ENCODE peak calls at places on chromosomes 6 and 20, in nine cellular contexts. One of them, this sample, is unnamed.

GRCh38 chr20:24913076-24913628 is 35.9 kb upstream of the CST7 start:
- DNase-seq in amniotic stem cell: no peak
- DNase-seq in HCEC 1CT: no peak
- DNase-seq in foreskin fibroblast: no peak
- DNase-seq in activated T-helper 1 cell treated with anti-CD3 and anti-CD28 coated beads, Interleukin-12 subunit alpha, Interleukin-12 subunit beta, Interleukin-2, Interleukin-4 antibody, amounts not matched to agents 30 ng/mL and 10 ng/mL and 1 ng/mL, durations not matched to agents 14 hours and 24 hours and 36 hours: no peak
- DNase-seq in NCI-H524: no peak
- DNase-seq in MV-4-11: no peak
- DNase-seq in choroid plexus epithelial cell: no peak
- DNase-seq in activated CD4-positive, alpha-beta T cell treated with anti-CD3 and anti-CD28 coated beads, Interleukin-2, amount 50 U/mL, for 1 hour: no peak
- DNase-seq in this sample: no peak

GRCh38 chr20:32296874-32297420 is 19.5 kb downstream of the KIF3B start:
- DNase-seq in MV-4-11: no peak
- DNase-seq in choroid plexus epithelial cell: peak
- DNase-seq in activated T-helper 1 cell treated with anti-CD3 and anti-CD28 coated beads, Interleukin-12 subunit alpha, Interleukin-12 subunit beta, Interleukin-2, Interleukin-4 antibody, amounts not matched to agents 30 ng/mL and 10 ng/mL and 1 ng/mL, durations not matched to agents 14 hours and 24 hours and 36 hours: no peak
- DNase-seq in NCI-H524: no peak
- DNase-seq in HCEC 1CT: no peak
- DNase-seq in amniotic stem cell: no peak
- DNase-seq in foreskin fibroblast: no peak
- DNase-seq in activated CD4-positive, alpha-beta T cell treated with anti-CD3 and anti-CD28 coated beads, Interleukin-2, amount 50 U/mL, for 1 hour: no peak
- DNase-seq in this sample: no peak

GRCh38 chr6:30615219-30615957 is 1.7 kb downstream of the PPP1R10 start:
- DNase-seq in foreskin fibroblast: peak
- DNase-seq in activated T-helper 1 cell treated with anti-CD3 and anti-CD28 coated beads, Interleukin-12 subunit alpha, Interleukin-12 subunit beta, Interleukin-2, Interleukin-4 antibody, amounts not matched to agents 30 ng/mL and 10 ng/mL and 1 ng/mL, durations not matched to agents 14 hours and 24 hours and 36 hours: peak
- DNase-seq in activated CD4-positive, alpha-beta T cell treated with anti-CD3 and anti-CD28 coated beads, Interleukin-2, amount 50 U/mL, for 1 hour: peak
- DNase-seq in NCI-H524: peak
- DNase-seq in choroid plexus epithelial cell: peak
- DNase-seq in MV-4-11: peak
- DNase-seq in HCEC 1CT: peak
- DNase-seq in amniotic stem cell: peak
- DNase-seq in this sample: peak

GRCh38 chr6:135146160-135146920 is 34.8 kb upstream of the MYB start:
- DNase-seq in MV-4-11: no peak
- DNase-seq in choroid plexus epithelial cell: peak
- DNase-seq in foreskin fibroblast: peak
- DNase-seq in NCI-H524: peak
- DNase-seq in amniotic stem cell: no peak
- DNase-seq in activated T-helper 1 cell treated with anti-CD3 and anti-CD28 coated beads, Interleukin-12 subunit alpha, Interleukin-12 subunit beta, Interleukin-2, Interleukin-4 antibody, amounts not matched to agents 30 ng/mL and 10 ng/mL and 1 ng/mL, durations not matched to agents 14 hours and 24 hours and 36 hours: no peak
- DNase-seq in activated CD4-positive, alpha-beta T cell treated with anti-CD3 and anti-CD28 coated beads, Interleukin-2, amount 50 U/mL, for 1 hour: no peak
- DNase-seq in HCEC 1CT: no peak
- DNase-seq in this sample: peak

GRCh38 chr6:90194371-90194841 is 102.2 kb downstream of the BACH2 start:
- DNase-seq in HCEC 1CT: peak
- DNase-seq in NCI-H524: no peak
- DNase-seq in foreskin fibroblast: peak
- DNase-seq in choroid plexus epithelial cell: peak
- DNase-seq in activated CD4-positive, alpha-beta T cell treated with anti-CD3 and anti-CD28 coated beads, Interleukin-2, amount 50 U/mL, for 1 hour: no peak
- DNase-seq in activated T-helper 1 cell treated with anti-CD3 and anti-CD28 coated beads, Interleukin-12 subunit alpha, Interleukin-12 subunit beta, Interleukin-2, Interleukin-4 antibody, amounts not matched to agents 30 ng/mL and 10 ng/mL and 1 ng/mL, durations not matched to agents 14 hours and 24 hours and 36 hours: no peak
- DNase-seq in MV-4-11: no peak
- DNase-seq in amniotic stem cell: peak
- DNase-seq in this sample: peak

GRCh38 chr6:44856495-44856878 is 469.0 kb downstream of the CDC5L start:
- DNase-seq in amniotic stem cell: no peak
- DNase-seq in activated T-helper 1 cell treated with anti-CD3 and anti-CD28 coated beads, Interleukin-12 subunit alpha, Interleukin-12 subunit beta, Interleukin-2, Interleukin-4 antibody, amounts not matched to agents 30 ng/mL and 10 ng/mL and 1 ng/mL, durations not matched to agents 14 hours and 24 hours and 36 hours: no peak
- DNase-seq in HCEC 1CT: peak
- DNase-seq in activated CD4-positive, alpha-beta T cell treated with anti-CD3 and anti-CD28 coated beads, Interleukin-2, amount 50 U/mL, for 1 hour: no peak
- DNase-seq in MV-4-11: no peak
- DNase-seq in NCI-H524: no peak
- DNase-seq in choroid plexus epithelial cell: peak
- DNase-seq in foreskin fibroblast: peak
- DNase-seq in this sample: no peak

GRCh38 chr20:35320396-35321126 is 28.3 kb upstream of the FAM83C start:
- DNase-seq in NCI-H524: no peak
- DNase-seq in amniotic stem cell: no peak
- DNase-seq in activated CD4-positive, alpha-beta T cell treated with anti-CD3 and anti-CD28 coated beads, Interleukin-2, amount 50 U/mL, for 1 hour: no peak
- DNase-seq in activated T-helper 1 cell treated with anti-CD3 and anti-CD28 coated beads, Interleukin-12 subunit alpha, Interleukin-12 subunit beta, Interleukin-2, Interleukin-4 antibody, amounts not matched to agents 30 ng/mL and 10 ng/mL and 1 ng/mL, durations not matched to agents 14 hours and 24 hours and 36 hours: no peak
- DNase-seq in MV-4-11: no peak
- DNase-seq in choroid plexus epithelial cell: peak
- DNase-seq in foreskin fibroblast: peak
- DNase-seq in HCEC 1CT: peak
- DNase-seq in this sample: peak

GRCh38 chr6:145531032-145531431 is 204.3 kb downstream of the EPM2A start:
- DNase-seq in amniotic stem cell: no peak
- DNase-seq in NCI-H524: no peak
- DNase-seq in foreskin fibroblast: no peak
- DNase-seq in HCEC 1CT: no peak
- DNase-seq in activated T-helper 1 cell treated with anti-CD3 and anti-CD28 coated beads, Interleukin-12 subunit alpha, Interleukin-12 subunit beta, Interleukin-2, Interleukin-4 antibody, amounts not matched to agents 30 ng/mL and 10 ng/mL and 1 ng/mL, durations not matched to agents 14 hours and 24 hours and 36 hours: no peak
- DNase-seq in MV-4-11: no peak
- DNase-seq in choroid plexus epithelial cell: no peak
- DNase-seq in activated CD4-positive, alpha-beta T cell treated with anti-CD3 and anti-CD28 coated beads, Interleukin-2, amount 50 U/mL, for 1 hour: no peak
- DNase-seq in this sample: no peak

GRCh38 chr6:52499026-52499425 is 77.8 kb downstream of the TRAM2 start:
- DNase-seq in NCI-H524: peak
- DNase-seq in activated T-helper 1 cell treated with anti-CD3 and anti-CD28 coated beads, Interleukin-12 subunit alpha, Interleukin-12 subunit beta, Interleukin-2, Interleukin-4 antibody, amounts not matched to agents 30 ng/mL and 10 ng/mL and 1 ng/mL, durations not matched to agents 14 hours and 24 hours and 36 hours: no peak
- DNase-seq in activated CD4-positive, alpha-beta T cell treated with anti-CD3 and anti-CD28 coated beads, Interleukin-2, amount 50 U/mL, for 1 hour: no peak
- DNase-seq in choroid plexus epithelial cell: peak
- DNase-seq in MV-4-11: no peak
- DNase-seq in foreskin fibroblast: peak
- DNase-seq in amniotic stem cell: no peak
- DNase-seq in HCEC 1CT: peak
- DNase-seq in this sample: peak

GRCh38 chr6:16336056-16336810 is 97.8 kb downstream of the GMPR start:
- DNase-seq in activated T-helper 1 cell treated with anti-CD3 and anti-CD28 coated beads, Interleukin-12 subunit alpha, Interleukin-12 subunit beta, Interleukin-2, Interleukin-4 antibody, amounts not matched to agents 30 ng/mL and 10 ng/mL and 1 ng/mL, durations not matched to agents 14 hours and 24 hours and 36 hours: no peak
- DNase-seq in choroid plexus epithelial cell: no peak
- DNase-seq in foreskin fibroblast: peak
- DNase-seq in amniotic stem cell: no peak
- DNase-seq in HCEC 1CT: no peak
- DNase-seq in MV-4-11: peak
- DNase-seq in activated CD4-positive, alpha-beta T cell treated with anti-CD3 and anti-CD28 coated beads, Interleukin-2, amount 50 U/mL, for 1 hour: no peak
- DNase-seq in NCI-H524: no peak
- DNase-seq in this sample: no peak

GRCh38 chr20:32190608-32191415 is 16.7 kb downstream of the PLAGL2 start:
- DNase-seq in activated CD4-positive, alpha-beta T cell treated with anti-CD3 and anti-CD28 coated beads, Interleukin-2, amount 50 U/mL, for 1 hour: no peak
- DNase-seq in activated T-helper 1 cell treated with anti-CD3 and anti-CD28 coated beads, Interleukin-12 subunit alpha, Interleukin-12 subunit beta, Interleukin-2, Interleukin-4 antibody, amounts not matched to agents 30 ng/mL and 10 ng/mL and 1 ng/mL, durations not matched to agents 14 hours and 24 hours and 36 hours: no peak
- DNase-seq in foreskin fibroblast: no peak
- DNase-seq in choroid plexus epithelial cell: peak
- DNase-seq in HCEC 1CT: no peak
- DNase-seq in MV-4-11: no peak
- DNase-seq in NCI-H524: peak
- DNase-seq in amniotic stem cell: no peak
- DNase-seq in this sample: no peak

GRCh38 chr20:23445596-23446217 is 6.2 kb downstream of the CSTL1 start:
- DNase-seq in foreskin fibroblast: peak
- DNase-seq in choroid plexus epithelial cell: peak
- DNase-seq in activated CD4-positive, alpha-beta T cell treated with anti-CD3 and anti-CD28 coated beads, Interleukin-2, amount 50 U/mL, for 1 hour: no peak
- DNase-seq in amniotic stem cell: peak
- DNase-seq in HCEC 1CT: peak
- DNase-seq in NCI-H524: no peak
- DNase-seq in MV-4-11: no peak
- DNase-seq in activated T-helper 1 cell treated with anti-CD3 and anti-CD28 coated beads, Interleukin-12 subunit alpha, Interleukin-12 subunit beta, Interleukin-2, Interleukin-4 antibody, amounts not matched to agents 30 ng/mL and 10 ng/mL and 1 ng/mL, durations not matched to agents 14 hours and 24 hours and 36 hours: no peak
- DNase-seq in this sample: peak

GRCh38 chr6:131641554-131641953 is 4.5 kb downstream of the ENPP3 start:
- DNase-seq in activated T-helper 1 cell treated with anti-CD3 and anti-CD28 coated beads, Interleukin-12 subunit alpha, Interleukin-12 subunit beta, Interleukin-2, Interleukin-4 antibody, amounts not matched to agents 30 ng/mL and 10 ng/mL and 1 ng/mL, durations not matched to agents 14 hours and 24 hours and 36 hours: no peak
- DNase-seq in HCEC 1CT: no peak
- DNase-seq in MV-4-11: no peak
- DNase-seq in amniotic stem cell: no peak
- DNase-seq in foreskin fibroblast: no peak
- DNase-seq in activated CD4-positive, alpha-beta T cell treated with anti-CD3 and anti-CD28 coated beads, Interleukin-2, amount 50 U/mL, for 1 hour: no peak
- DNase-seq in choroid plexus epithelial cell: no peak
- DNase-seq in NCI-H524: no peak
- DNase-seq in this sample: no peak

GRCh38 chr6:37600287-37600916 is 97.3 kb downstream of the MDGA1 start:
- DNase-seq in foreskin fibroblast: no peak
- DNase-seq in HCEC 1CT: no peak
- DNase-seq in NCI-H524: peak
- DNase-seq in activated CD4-positive, alpha-beta T cell treated with anti-CD3 and anti-CD28 coated beads, Interleukin-2, amount 50 U/mL, for 1 hour: no peak
- DNase-seq in MV-4-11: no peak
- DNase-seq in activated T-helper 1 cell treated with anti-CD3 and anti-CD28 coated beads, Interleukin-12 subunit alpha, Interleukin-12 subunit beta, Interleukin-2, Interleukin-4 antibody, amounts not matched to agents 30 ng/mL and 10 ng/mL and 1 ng/mL, durations not matched to agents 14 hours and 24 hours and 36 hours: no peak
- DNase-seq in choroid plexus epithelial cell: no peak
- DNase-seq in amniotic stem cell: no peak
- DNase-seq in this sample: no peak

GRCh38 chr6:25630508-25631229 is 21.3 kb upstream of the SCGN start:
- DNase-seq in amniotic stem cell: no peak
- DNase-seq in activated CD4-positive, alpha-beta T cell treated with anti-CD3 and anti-CD28 coated beads, Interleukin-2, amount 50 U/mL, for 1 hour: no peak
- DNase-seq in NCI-H524: no peak
- DNase-seq in MV-4-11: no peak
- DNase-seq in activated T-helper 1 cell treated with anti-CD3 and anti-CD28 coated beads, Interleukin-12 subunit alpha, Interleukin-12 subunit beta, Interleukin-2, Interleukin-4 antibody, amounts not matched to agents 30 ng/mL and 10 ng/mL and 1 ng/mL, durations not matched to agents 14 hours and 24 hours and 36 hours: no peak
- DNase-seq in foreskin fibroblast: no peak
- DNase-seq in choroid plexus epithelial cell: no peak
- DNase-seq in HCEC 1CT: no peak
- DNase-seq in this sample: no peak

GRCh38 chr20:24502661-24503060 is 33.2 kb downstream of the SYNDIG1 start:
- DNase-seq in foreskin fibroblast: no peak
- DNase-seq in amniotic stem cell: no peak
- DNase-seq in activated CD4-positive, alpha-beta T cell treated with anti-CD3 and anti-CD28 coated beads, Interleukin-2, amount 50 U/mL, for 1 hour: no peak
- DNase-seq in HCEC 1CT: no peak
- DNase-seq in activated T-helper 1 cell treated with anti-CD3 and anti-CD28 coated beads, Interleukin-12 subunit alpha, Interleukin-12 subunit beta, Interleukin-2, Interleukin-4 antibody, amounts not matched to agents 30 ng/mL and 10 ng/mL and 1 ng/mL, durations not matched to agents 14 hours and 24 hours and 36 hours: no peak
- DNase-seq in choroid plexus epithelial cell: peak
- DNase-seq in MV-4-11: no peak
- DNase-seq in NCI-H524: no peak
- DNase-seq in this sample: peak

GRCh38 chr6:123091091-123091895 is 95.3 kb downstream of the CLVS2 start:
- DNase-seq in amniotic stem cell: no peak
- DNase-seq in MV-4-11: no peak
- DNase-seq in foreskin fibroblast: peak
- DNase-seq in NCI-H524: no peak
- DNase-seq in choroid plexus epithelial cell: peak
- DNase-seq in activated T-helper 1 cell treated with anti-CD3 and anti-CD28 coated beads, Interleukin-12 subunit alpha, Interleukin-12 subunit beta, Interleukin-2, Interleukin-4 antibody, amounts not matched to agents 30 ng/mL and 10 ng/mL and 1 ng/mL, durations not matched to agents 14 hours and 24 hours and 36 hours: no peak
- DNase-seq in HCEC 1CT: peak
- DNase-seq in activated CD4-positive, alpha-beta T cell treated with anti-CD3 and anti-CD28 coated beads, Interleukin-2, amount 50 U/mL, for 1 hour: no peak
- DNase-seq in this sample: peak

GRCh38 chr6:31763617-31763940 is 1.1 kb downstream of the SAPCD1 start:
- DNase-seq in activated T-helper 1 cell treated with anti-CD3 and anti-CD28 coated beads, Interleukin-12 subunit alpha, Interleukin-12 subunit beta, Interleukin-2, Interleukin-4 antibody, amounts not matched to agents 30 ng/mL and 10 ng/mL and 1 ng/mL, durations not matched to agents 14 hours and 24 hours and 36 hours: no peak
- DNase-seq in HCEC 1CT: peak
- DNase-seq in choroid plexus epithelial cell: no peak
- DNase-seq in NCI-H524: no peak
- DNase-seq in activated CD4-positive, alpha-beta T cell treated with anti-CD3 and anti-CD28 coated beads, Interleukin-2, amount 50 U/mL, for 1 hour: no peak
- DNase-seq in foreskin fibroblast: peak
- DNase-seq in MV-4-11: no peak
- DNase-seq in amniotic stem cell: no peak
- DNase-seq in this sample: peak

GRCh38 chr20:25025986-25026605 is 31.8 kb downstream of the ACSS1 start:
- DNase-seq in choroid plexus epithelial cell: no peak
- DNase-seq in activated CD4-positive, alpha-beta T cell treated with anti-CD3 and anti-CD28 coated beads, Interleukin-2, amount 50 U/mL, for 1 hour: no peak
- DNase-seq in MV-4-11: peak
- DNase-seq in NCI-H524: no peak
- DNase-seq in activated T-helper 1 cell treated with anti-CD3 and anti-CD28 coated beads, Interleukin-12 subunit alpha, Interleukin-12 subunit beta, Interleukin-2, Interleukin-4 antibody, amounts not matched to agents 30 ng/mL and 10 ng/mL and 1 ng/mL, durations not matched to agents 14 hours and 24 hours and 36 hours: no peak
- DNase-seq in foreskin fibroblast: no peak
- DNase-seq in amniotic stem cell: no peak
- DNase-seq in HCEC 1CT: no peak
- DNase-seq in this sample: no peak

GRCh38 chr6:16836186-16836981 is 75.1 kb upstream of the ATXN1 start:
- DNase-seq in activated T-helper 1 cell treated with anti-CD3 and anti-CD28 coated beads, Interleukin-12 subunit alpha, Interleukin-12 subunit beta, Interleukin-2, Interleukin-4 antibody, amounts not matched to agents 30 ng/mL and 10 ng/mL and 1 ng/mL, durations not matched to agents 14 hours and 24 hours and 36 hours: no peak
- DNase-seq in foreskin fibroblast: peak
- DNase-seq in HCEC 1CT: no peak
- DNase-seq in choroid plexus epithelial cell: peak
- DNase-seq in MV-4-11: peak
- DNase-seq in amniotic stem cell: no peak
- DNase-seq in NCI-H524: no peak
- DNase-seq in activated CD4-positive, alpha-beta T cell treated with anti-CD3 and anti-CD28 coated beads, Interleukin-2, amount 50 U/mL, for 1 hour: no peak
- DNase-seq in this sample: no peak

This sample was measured in astrocyte.